ENCODE peak calls at places on chromosomes 5 and 9, in seven cellular contexts. One of them, this sample, is unnamed.

GRCh38 chr9:108156270-108156998 is 666.9 kb upstream of the KLF4 start:
- DNase-seq in progenitor cell of endocrine pancreas: no peak
- DNase-seq in cardiac fibroblast: peak; percentile 31
- DNase-seq in RWPE2: no peak
- DNase-seq in astrocyte of the cerebellum: no peak
- DNase-seq in brain microvascular endothelial cell: no peak
- DNase-seq in A549: peak; percentile 32
- DNase-seq in this sample: no peak

GRCh38 chr9:108443741-108444140 is 412.0 kb downstream of the ACTL7B start:
- DNase-seq in progenitor cell of endocrine pancreas: no peak
- DNase-seq in cardiac fibroblast: peak; percentile 83
- DNase-seq in RWPE2: no peak
- DNase-seq in astrocyte of the cerebellum: no peak
- DNase-seq in brain microvascular endothelial cell: no peak
- DNase-seq in A549: no peak
- DNase-seq in this sample: no peak

GRCh38 chr9:111762546-111762945 is 32.2 kb downstream of the SHOC1 start:
- DNase-seq in progenitor cell of endocrine pancreas: no peak
- DNase-seq in cardiac fibroblast: peak; percentile 31
- DNase-seq in RWPE2: no peak
- DNase-seq in astrocyte of the cerebellum: no peak
- DNase-seq in brain microvascular endothelial cell: no peak
- DNase-seq in A549: no peak
- DNase-seq in this sample: no peak

GRCh38 chr5:54869691-54870090 is 115.7 kb downstream of the ESM1 start:
- DNase-seq in progenitor cell of endocrine pancreas: no peak
- DNase-seq in cardiac fibroblast: no peak
- DNase-seq in RWPE2: no peak
- DNase-seq in astrocyte of the cerebellum: no peak
- DNase-seq in brain microvascular endothelial cell: no peak
- DNase-seq in A549: no peak
- DNase-seq in this sample: no peak

GRCh38 chr9:92685022-92685421 is 15.1 kb upstream of the IPPK start:
- DNase-seq in progenitor cell of endocrine pancreas: no peak
- DNase-seq in cardiac fibroblast: no peak
- DNase-seq in RWPE2: no peak
- DNase-seq in astrocyte of the cerebellum: no peak
- DNase-seq in brain microvascular endothelial cell: no peak
- DNase-seq in A549: no peak
- DNase-seq in this sample: peak; percentile 59

GRCh38 chr9:36101916-36102741 is 34.4 kb upstream of the GLIPR2 start:
- DNase-seq in progenitor cell of endocrine pancreas: no peak
- DNase-seq in cardiac fibroblast: peak; percentile 98
- DNase-seq in RWPE2: no peak
- DNase-seq in astrocyte of the cerebellum: peak; percentile 96
- DNase-seq in brain microvascular endothelial cell: peak; percentile 99
- DNase-seq in A549: peak; percentile 47
- DNase-seq in this sample: no peak

GRCh38 chr5:130845049-130845765 is 319.8 kb downstream of the HINT1 start:
- DNase-seq in progenitor cell of endocrine pancreas: no peak
- DNase-seq in cardiac fibroblast: no peak
- DNase-seq in RWPE2: no peak
- DNase-seq in astrocyte of the cerebellum: no peak
- DNase-seq in brain microvascular endothelial cell: no peak
- DNase-seq in A549: no peak
- DNase-seq in this sample: no peak

GRCh38 chr5:174535691-174536090 is 188.7 kb upstream of the MSX2 start:
- DNase-seq in progenitor cell of endocrine pancreas: no peak
- DNase-seq in cardiac fibroblast: peak; percentile 4
- DNase-seq in RWPE2: no peak
- DNase-seq in astrocyte of the cerebellum: no peak
- DNase-seq in brain microvascular endothelial cell: peak; percentile 69
- DNase-seq in A549: no peak
- DNase-seq in this sample: no peak

GRCh38 chr5:151461312-151461711 is 13.9 kb downstream of the SLC36A1 start:
- DNase-seq in progenitor cell of endocrine pancreas: no peak
- DNase-seq in cardiac fibroblast: no peak
- DNase-seq in RWPE2: no peak
- DNase-seq in astrocyte of the cerebellum: no peak
- DNase-seq in brain microvascular endothelial cell: no peak
- DNase-seq in A549: no peak
- DNase-seq in this sample: no peak

GRCh38 chr5:145978672-145979071 is 42.3 kb downstream of the SH3RF2 start:
- DNase-seq in progenitor cell of endocrine pancreas: no peak
- DNase-seq in cardiac fibroblast: no peak
- DNase-seq in RWPE2: no peak
- DNase-seq in astrocyte of the cerebellum: no peak
- DNase-seq in brain microvascular endothelial cell: no peak
- DNase-seq in A549: no peak
- DNase-seq in this sample: no peak

GRCh38 chr9:112921549-112921948 is 30.9 kb upstream of the SLC46A2 start:
- DNase-seq in progenitor cell of endocrine pancreas: no peak
- DNase-seq in cardiac fibroblast: peak; percentile 72
- DNase-seq in RWPE2: no peak
- DNase-seq in astrocyte of the cerebellum: peak; percentile 2
- DNase-seq in brain microvascular endothelial cell: peak; percentile 56
- DNase-seq in A549: no peak
- DNase-seq in this sample: no peak

DNA sequence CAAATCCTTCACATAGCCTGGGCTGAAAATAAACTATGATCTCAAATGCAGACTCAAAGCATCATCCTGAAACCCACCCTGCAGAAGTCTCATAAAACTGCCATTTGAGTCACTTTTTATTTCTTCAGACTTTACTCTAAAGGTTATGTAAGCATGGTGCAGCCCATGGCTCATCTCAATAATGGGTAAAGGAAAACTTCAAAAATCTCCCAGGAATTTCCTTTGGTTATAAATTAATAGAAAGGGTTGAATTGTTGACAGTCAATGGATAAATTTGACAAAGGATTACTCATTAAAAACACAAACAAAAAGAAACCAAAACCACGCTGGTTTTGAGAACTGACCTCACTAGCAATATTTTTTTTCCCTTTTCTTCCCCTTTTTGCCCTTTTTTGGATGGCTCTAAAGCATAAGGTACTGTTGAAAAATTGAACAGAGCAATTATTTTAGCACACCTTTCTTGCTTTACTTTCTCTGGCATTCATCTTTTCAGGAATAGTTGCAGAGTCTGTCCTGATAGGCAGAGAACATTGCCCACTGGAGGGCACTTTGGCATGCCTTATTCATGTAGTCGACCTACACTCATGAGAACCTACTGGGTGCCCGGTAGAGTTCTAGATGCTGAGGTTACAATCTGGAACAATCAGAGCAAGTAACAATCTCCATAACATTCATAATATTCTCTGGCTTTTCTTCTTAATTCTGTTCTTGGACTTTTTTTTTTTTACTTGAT is 191.4 kb downstream of the TMEM167A start:
- DNase-seq in progenitor cell of endocrine pancreas: no peak
- DNase-seq in cardiac fibroblast: peak; percentile 29
- DNase-seq in RWPE2: no peak
- DNase-seq in astrocyte of the cerebellum: peak; percentile 24
- DNase-seq in brain microvascular endothelial cell: peak; percentile 40
- DNase-seq in A549: peak; percentile 4
- DNase-seq in this sample: no peak
- TF ChIP-seq CTCF in progenitor cell of endocrine pancreas: no peak
- TF ChIP-seq CTCF in cardiac fibroblast: no peak
- TF ChIP-seq CTCF in RWPE2: peak; percentile 19
- TF ChIP-seq CTCF in astrocyte of the cerebellum: no peak
- TF ChIP-seq CTCF in brain microvascular endothelial cell: peak; percentile 29
- TF ChIP-seq CTCF in A549: peak; percentile 45
- TF ChIP-seq CTCF in this sample: no peak

GRCh38 chr9:71079451-71079850 is 42.0 kb downstream of the TRPM3 start:
- DNase-seq in progenitor cell of endocrine pancreas: no peak
- DNase-seq in cardiac fibroblast: peak; percentile 33
- DNase-seq in RWPE2: no peak
- DNase-seq in astrocyte of the cerebellum: no peak
- DNase-seq in brain microvascular endothelial cell: no peak
- DNase-seq in A549: no peak
- DNase-seq in this sample: no peak
- TF ChIP-seq CTCF in progenitor cell of endocrine pancreas: no peak
- TF ChIP-seq CTCF in cardiac fibroblast: no peak
- TF ChIP-seq CTCF in RWPE2: no peak
- TF ChIP-seq CTCF in astrocyte of the cerebellum: no peak
- TF ChIP-seq CTCF in brain microvascular endothelial cell: no peak
- TF ChIP-seq CTCF in A549: no peak
- TF ChIP-seq CTCF in this sample: no peak

GRCh38 chr9:113926211-113926610 is 50.1 kb downstream of the ZNF618 start:
- DNase-seq in progenitor cell of endocrine pancreas: no peak
- DNase-seq in cardiac fibroblast: no peak
- DNase-seq in RWPE2: no peak
- DNase-seq in astrocyte of the cerebellum: no peak
- DNase-seq in brain microvascular endothelial cell: no peak
- DNase-seq in A549: no peak
- DNase-seq in this sample: no peak
- TF ChIP-seq CTCF in progenitor cell of endocrine pancreas: no peak
- TF ChIP-seq CTCF in cardiac fibroblast: no peak
- TF ChIP-seq CTCF in RWPE2: no peak
- TF ChIP-seq CTCF in astrocyte of the cerebellum: no peak
- TF ChIP-seq CTCF in brain microvascular endothelial cell: no peak
- TF ChIP-seq CTCF in A549: no peak
- TF ChIP-seq CTCF in this sample: no peak

GRCh38 chr9:120611690-120612068 is 31.7 kb upstream of the CDK5RAP2 start:
- DNase-seq in progenitor cell of endocrine pancreas: no peak
- DNase-seq in cardiac fibroblast: no peak
- DNase-seq in RWPE2: no peak
- DNase-seq in astrocyte of the cerebellum: no peak
- DNase-seq in brain microvascular endothelial cell: no peak
- DNase-seq in A549: no peak
- DNase-seq in this sample: no peak
- TF ChIP-seq CTCF in progenitor cell of endocrine pancreas: no peak
- TF ChIP-seq CTCF in cardiac fibroblast: no peak
- TF ChIP-seq CTCF in RWPE2: no peak
- TF ChIP-seq CTCF in astrocyte of the cerebellum: no peak
- TF ChIP-seq CTCF in brain microvascular endothelial cell: no peak
- TF ChIP-seq CTCF in A549: no peak
- TF ChIP-seq CTCF in this sample: no peak

GRCh38 chr5:77310494-77311216 is 100.2 kb downstream of the PDE8B start:
- DNase-seq in progenitor cell of endocrine pancreas: no peak
- DNase-seq in cardiac fibroblast: no peak
- DNase-seq in RWPE2: no peak
- DNase-seq in astrocyte of the cerebellum: no peak
- DNase-seq in brain microvascular endothelial cell: no peak
- DNase-seq in A549: no peak
- DNase-seq in this sample: no peak
- TF ChIP-seq CTCF in progenitor cell of endocrine pancreas: no peak
- TF ChIP-seq CTCF in cardiac fibroblast: no peak
- TF ChIP-seq CTCF in RWPE2: no peak
- TF ChIP-seq CTCF in astrocyte of the cerebellum: no peak
- TF ChIP-seq CTCF in brain microvascular endothelial cell: no peak
- TF ChIP-seq CTCF in A549: no peak
- TF ChIP-seq CTCF in this sample: no peak

GRCh38 chr9:137224850-137225694 is at the start of gene CYSRT1:
- DNase-seq in progenitor cell of endocrine pancreas: no peak
- DNase-seq in cardiac fibroblast: no peak
- DNase-seq in RWPE2: no peak
- DNase-seq in astrocyte of the cerebellum: no peak
- DNase-seq in brain microvascular endothelial cell: no peak
- DNase-seq in A549: no peak
- DNase-seq in this sample: no peak
- TF ChIP-seq CTCF in progenitor cell of endocrine pancreas: no peak
- TF ChIP-seq CTCF in cardiac fibroblast: no peak
- TF ChIP-seq CTCF in RWPE2: no peak
- TF ChIP-seq CTCF in astrocyte of the cerebellum: no peak
- TF ChIP-seq CTCF in brain microvascular endothelial cell: no peak
- TF ChIP-seq CTCF in A549: no peak
- TF ChIP-seq CTCF in this sample: no peak

DNA sequence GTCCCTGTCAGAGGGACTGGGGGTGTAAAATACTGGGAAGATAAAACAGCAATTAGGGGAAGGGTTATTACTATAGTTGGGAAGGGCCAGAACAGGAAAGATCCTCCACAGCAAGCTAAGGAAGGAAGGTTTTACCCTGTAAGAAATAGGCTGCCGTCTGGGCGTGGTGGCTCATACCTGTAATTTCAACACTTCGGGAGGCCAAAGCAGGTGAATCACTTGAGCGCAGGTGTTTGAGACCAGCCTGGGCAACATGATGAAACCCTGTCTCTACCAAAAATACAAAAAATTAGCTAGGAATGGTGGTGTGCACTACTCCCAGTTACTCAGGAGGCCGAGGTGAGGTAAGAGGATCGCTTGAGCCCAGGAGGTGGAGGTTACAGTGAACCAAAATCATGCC is 165.1 kb upstream of the TLX3 start:
- DNase-seq in progenitor cell of endocrine pancreas: no peak
- DNase-seq in cardiac fibroblast: no peak
- DNase-seq in RWPE2: no peak
- DNase-seq in astrocyte of the cerebellum: no peak
- DNase-seq in brain microvascular endothelial cell: no peak
- DNase-seq in A549: no peak
- DNase-seq in this sample: no peak
- TF ChIP-seq CTCF in progenitor cell of endocrine pancreas: no peak
- TF ChIP-seq CTCF in cardiac fibroblast: no peak
- TF ChIP-seq CTCF in RWPE2: no peak
- TF ChIP-seq CTCF in astrocyte of the cerebellum: no peak
- TF ChIP-seq CTCF in brain microvascular endothelial cell: no peak
- TF ChIP-seq CTCF in A549: no peak
- TF ChIP-seq CTCF in this sample: no peak

GRCh38 chr9:102461441-102461840 is 533.7 kb upstream of the CYLC2 start:
- DNase-seq in progenitor cell of endocrine pancreas: no peak
- DNase-seq in cardiac fibroblast: peak; percentile 36
- DNase-seq in RWPE2: no peak
- DNase-seq in astrocyte of the cerebellum: no peak
- DNase-seq in brain microvascular endothelial cell: no peak
- DNase-seq in A549: no peak
- DNase-seq in this sample: no peak
- TF ChIP-seq CTCF in progenitor cell of endocrine pancreas: no peak
- TF ChIP-seq CTCF in cardiac fibroblast: no peak
- TF ChIP-seq CTCF in RWPE2: no peak
- TF ChIP-seq CTCF in astrocyte of the cerebellum: no peak
- TF ChIP-seq CTCF in brain microvascular endothelial cell: no peak
- TF ChIP-seq CTCF in A549: no peak
- TF ChIP-seq CTCF in this sample: no peak

GRCh38 chr5:177376107-177376506 is 8.1 kb upstream of the SLC34A1 start:
- DNase-seq in progenitor cell of endocrine pancreas: no peak
- DNase-seq in cardiac fibroblast: no peak
- DNase-seq in RWPE2: no peak
- DNase-seq in astrocyte of the cerebellum: no peak
- DNase-seq in brain microvascular endothelial cell: no peak
- DNase-seq in A549: no peak
- DNase-seq in this sample: no peak
- TF ChIP-seq CTCF in progenitor cell of endocrine pancreas: no peak
- TF ChIP-seq CTCF in cardiac fibroblast: no peak
- TF ChIP-seq CTCF in RWPE2: no peak
- TF ChIP-seq CTCF in astrocyte of the cerebellum: no peak
- TF ChIP-seq CTCF in brain microvascular endothelial cell: no peak
- TF ChIP-seq CTCF in A549: no peak
- TF ChIP-seq CTCF in this sample: no peak

GRCh38 chr5:129547137-129547536 is 87.0 kb downstream of the ADAMTS19 start:
- DNase-seq in progenitor cell of endocrine pancreas: no peak
- DNase-seq in cardiac fibroblast: no peak
- DNase-seq in RWPE2: no peak
- DNase-seq in astrocyte of the cerebellum: no peak
- DNase-seq in brain microvascular endothelial cell: no peak
- DNase-seq in A549: no peak
- DNase-seq in this sample: no peak

GRCh38 chr5:129541648-129542251 is 81.7 kb downstream of the ADAMTS19 start:
- DNase-seq in progenitor cell of endocrine pancreas: no peak
- DNase-seq in cardiac fibroblast: peak; percentile 39
- DNase-seq in RWPE2: no peak
- DNase-seq in astrocyte of the cerebellum: peak; percentile 4
- DNase-seq in brain microvascular endothelial cell: no peak
- DNase-seq in A549: no peak
- DNase-seq in this sample: no peak
- TF ChIP-seq CTCF in progenitor cell of endocrine pancreas: no peak
- TF ChIP-seq CTCF in cardiac fibroblast: peak; percentile 35
- TF ChIP-seq CTCF in RWPE2: peak; percentile 68
- TF ChIP-seq CTCF in astrocyte of the cerebellum: peak; percentile 9
- TF ChIP-seq CTCF in brain microvascular endothelial cell: no peak
- TF ChIP-seq CTCF in A549: no peak
- TF ChIP-seq CTCF in this sample: peak; percentile 46

This sample was measured in osteocyte.